ENCODE peak calls at places on chromosomes 13 and 19, in nine cellular contexts. M is A549, A is ascending aorta, H is GM23338, L is pancreas, W is mucosa of descending colon, O is left ventricle myocardium inferior, U is heart right ventricle, S is PC-9. B is an unnamed sample.

GRCh38 chr19:492091-492531 is 4.2 kb upstream of the MADCAM1 start:
- DNase-seq in S (no peak), O (no peak), U (no peak), A (no peak), M (no peak), L (no peak), W (no peak), H (peak; percentile 44), B (peak; percentile 34)

GRCh38 chr13:38921081-38921480 is 69.5 kb downstream of the STOML3 start:
- DNase-seq in H (no peak), M (no peak), W (no peak), U (no peak), L (no peak), S (no peak), A (no peak), O (no peak), B (no peak)

GRCh38 chr19:18219911-18220631 is 6.2 kb downstream of the PDE4C start:
- DNase-seq in A (no peak), L (no peak), O (no peak), S (no peak), M (no peak), H (no peak), W (no peak), U (no peak), B (no peak)

GRCh38 chr13:28031220-28031903 is 42.9 kb upstream of the URAD start:
- DNase-seq in H (no peak), A (no peak), M (no peak), S (no peak), U (peak; percentile 28), L (no peak), O (peak; percentile 23), W (peak; percentile 58), B (no peak)

GRCh38 chr19:47227347-47228167 is 3.4 kb downstream of the BBC3 start:
- DNase-seq in M (peak; percentile 99), A (peak; percentile 96), S (peak; percentile 86), H (peak; percentile 100), W (peak; percentile 94), L (peak; percentile 82), O (peak; percentile 93), U (peak; percentile 94), B (peak; percentile 97)

GRCh38 chr19:42380155-42380554 is 9.9 kb downstream of the CNFN start:
- DNase-seq in H (no peak), A (no peak), S (no peak), M (no peak), L (no peak), W (no peak), O (no peak), U (no peak), B (no peak)

GRCh38 chr19:35295792-35296462 is 4.0 kb downstream of the MAG start:
- DNase-seq in O (no peak), U (no peak), W (peak; percentile 60), H (peak; percentile 73), A (no peak), S (no peak), L (no peak), M (no peak), B (no peak)

GRCh38 chr13:60351326-60351725 is 45.7 kb upstream of the TDRD3 start:
- DNase-seq in O (no peak), S (peak; percentile 55), M (no peak), H (no peak), W (no peak), L (no peak), U (no peak), A (no peak), B (no peak)

GRCh38 chr19:18460900-18461299 is 23.0 kb upstream of the ISYNA1 start:
- DNase-seq in A (no peak), S (no peak), U (no peak), H (no peak), M (no peak), O (no peak), L (no peak), W (no peak), B (no peak)

GRCh38 chr13:114129649-114130062 is 2.8 kb downstream of the RASA3 start:
- DNase-seq in O (no peak), U (no peak), W (peak; percentile 43), A (peak; percentile 61), L (no peak), S (no peak), M (no peak), H (no peak), B (no peak)

GRCh38 chr19:28492201-28492600 is 720.8 kb downstream of the UQCRFS1 start:
- DNase-seq in L (no peak), H (no peak), S (no peak), U (no peak), M (no peak), W (no peak), A (no peak), O (no peak), B (no peak)

GRCh38 chr19:7506385-7507328 is 9.2 kb upstream of the ZNF358 start:
- DNase-seq in O (peak; percentile 74), U (peak; percentile 60), S (peak; percentile 98), H (peak; percentile 100), A (peak; percentile 88), W (peak; percentile 97), L (peak; percentile 84), M (peak; percentile 99), B (peak; percentile 63)

GRCh38 chr19:36141039-36141914 is 1.4 kb downstream of the CAPNS1 start:
- DNase-seq in O (peak; percentile 88), A (peak; percentile 95), U (peak; percentile 87), H (peak; percentile 98), S (peak; percentile 81), M (peak; percentile 96), L (peak; percentile 91), W (peak; percentile 91), B (peak; percentile 90)

GRCh38 chr13:57627663-57628062 is 3.9 kb upstream of the PCDH17 start:
- DNase-seq in U (no peak), W (no peak), H (peak; percentile 51), A (no peak), O (no peak), L (no peak), M (peak; percentile 20), S (no peak), B (no peak)

GRCh38 chr19:33090179-33090578 is 9.2 kb downstream of the GPATCH1 start:
- DNase-seq in M (no peak), U (no peak), L (no peak), S (no peak), O (no peak), A (no peak), W (no peak), H (peak; percentile 32), B (no peak)

GRCh38 chr13:85241045-85241444 is 558.2 kb downstream of the SLITRK6 start:
- DNase-seq in U (no peak), A (no peak), O (no peak), S (no peak), W (no peak), L (no peak), H (no peak), M (no peak), B (no peak)

GRCh38 chr13:113935081-113935511 is 38.8 kb downstream of the C13orf46 start:
- DNase-seq in M (no peak), A (no peak), S (no peak), O (no peak), U (no peak), W (no peak), H (peak; percentile 43), L (peak; percentile 49), B (no peak)

DNA sequence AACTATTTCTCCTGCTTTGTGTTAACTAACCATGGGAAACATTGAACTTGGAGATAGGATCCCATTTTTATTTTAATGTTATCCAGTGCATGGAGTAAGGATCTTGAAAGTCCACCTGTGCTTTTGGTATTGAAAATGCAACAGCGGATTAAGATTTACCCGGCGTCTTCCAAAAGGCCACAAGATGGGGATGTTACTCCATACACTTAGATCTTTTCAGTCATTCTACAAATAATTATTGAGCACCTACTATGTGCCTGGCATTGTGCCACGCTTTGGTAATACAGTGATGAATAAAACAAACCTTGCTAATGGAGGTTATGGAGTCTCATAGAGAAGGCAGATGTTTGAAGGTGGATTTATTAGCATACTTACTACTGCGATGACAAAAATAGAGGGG is 56.9 kb downstream of the RFC3 start:
- DNase-seq in S (no peak), A (no peak), H (peak; percentile 10), U (no peak), O (no peak), M (peak; percentile 18), L (no peak), W (no peak), B (no peak)
- TF ChIP-seq CTCF in S (peak; percentile 45), A (no peak), H (peak; percentile 48), U (no peak), O (no peak), M (peak; percentile 29), L (no peak), W (no peak), B (no peak)

GRCh38 chr19:39943586-39943985 is 9.2 kb upstream of the FCGBP start:
- DNase-seq in S (no peak), H (no peak), A (no peak), O (no peak), M (peak; percentile 42), L (no peak), W (peak; percentile 75), U (no peak), B (no peak)
- H3K4me1 ChIP-seq in S (peaks cover 32% of the 10 kb centered on the region), H (no peaks in the 10 kb centered on the region), A (no peaks in the 10 kb centered on the region), O (no peaks in the 10 kb centered on the region), M (peaks cover 45% of the 10 kb centered on the region), L (peaks cover 16% of the 10 kb centered on the region), W (peaks cover 44% of the 10 kb centered on the region), U (no peaks in the 10 kb centered on the region), B (peaks cover 24% of the 10 kb centered on the region)

DNA sequence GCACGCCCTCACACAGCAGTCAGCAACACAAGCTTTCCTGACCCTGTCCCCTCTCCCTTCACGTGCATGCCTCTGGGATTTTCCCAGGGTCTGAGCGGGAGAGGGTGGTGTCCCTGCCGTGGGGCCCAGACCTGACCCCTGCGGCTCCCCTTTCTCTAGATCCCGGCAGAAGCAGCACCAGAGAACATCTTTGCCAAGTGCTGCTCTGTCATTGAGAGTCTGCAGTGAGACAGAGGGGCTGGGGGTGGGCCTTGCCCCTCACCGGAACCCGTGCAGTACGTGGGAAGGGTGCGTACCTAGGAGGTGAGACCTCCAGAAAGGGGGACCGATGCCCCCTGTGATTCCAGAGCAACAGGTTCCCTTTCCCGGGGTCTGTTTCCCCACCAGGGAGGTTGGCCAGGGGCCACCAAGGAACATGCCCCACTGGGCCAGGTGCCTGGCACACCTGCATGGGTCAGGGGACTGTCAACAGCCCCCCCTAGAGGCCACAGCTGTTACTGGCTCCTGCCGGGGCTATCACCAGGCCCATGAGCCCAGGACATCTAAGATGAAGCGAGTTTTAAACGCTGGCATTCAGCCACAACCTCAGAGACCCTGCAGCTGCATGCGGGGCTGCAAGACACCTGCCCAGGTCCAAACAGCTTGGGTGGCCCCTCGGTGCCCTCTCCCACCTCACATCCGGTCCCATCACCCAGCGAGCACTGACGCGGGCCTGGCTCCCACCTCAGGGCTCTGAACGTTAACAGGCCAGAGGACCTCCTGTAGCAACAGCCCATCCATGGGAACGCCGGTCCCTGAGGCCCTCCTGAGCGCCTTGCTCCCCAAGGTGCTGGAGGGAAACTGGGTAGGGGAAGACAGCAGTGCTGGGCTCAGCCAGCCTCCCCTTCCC is 12.3 kb downstream of the KHSRP start:
- DNase-seq in U (no peak), W (no peak), S (no peak), O (no peak), M (peak; percentile 31), A (no peak), L (no peak), H (peak; percentile 91), B (peak; percentile 75)
- TF ChIP-seq CTCF in U (no peak), W (peak; percentile 66), S (peak; percentile 67), O (peak; percentile 60), M (peak; percentile 26), A (peak; percentile 34), L (peak; percentile 35), H (peak; percentile 88), B (peak; percentile 71)

DNA sequence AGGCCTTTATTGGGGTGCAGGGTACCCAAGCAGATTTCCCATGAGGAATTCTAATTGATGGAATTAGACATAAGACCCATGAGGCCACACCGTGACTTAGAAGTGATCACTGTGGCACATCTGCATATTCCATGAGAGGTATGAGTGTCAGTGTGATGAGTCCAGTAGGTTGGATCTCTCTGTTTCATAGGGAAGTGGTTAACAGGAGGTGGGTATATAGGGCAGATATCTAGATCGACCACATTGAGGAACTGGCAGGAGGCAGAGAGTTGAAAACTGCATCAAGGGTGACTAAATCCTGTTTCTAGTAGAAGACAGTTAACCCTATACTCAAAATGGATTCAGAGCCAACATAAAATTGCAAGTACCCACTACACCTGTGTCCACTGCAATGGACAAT is 68.6 kb upstream of the MIR17HG start:
- DNase-seq in U (no peak), O (no peak), A (no peak), L (no peak), S (no peak), H (no peak), M (no peak), W (no peak), B (no peak)
- H3K4me1 ChIP-seq in U (no peaks in the 10 kb centered on the region), O (no peaks in the 10 kb centered on the region), A (no peaks in the 10 kb centered on the region), L (no peaks in the 10 kb centered on the region), S (no peaks in the 10 kb centered on the region), H (no peaks in the 10 kb centered on the region), M (no peaks in the 10 kb centered on the region), W (no peaks in the 10 kb centered on the region), B (no peaks in the 10 kb centered on the region)